ENCODE peak calls at places on chromosomes 12 and 14, in six cellular contexts. L, S, B, V, E and Q are unnamed samples.

GRCh38 chr14:61593330-61593729 is 102.0 kb upstream of the HIF1A start:
- DNase-seq in L (no peak), E (no peak), V (no peak), B (no peak), S (no peak), Q (no peak)

GRCh38 chr14:50714452-50715073 is 46.5 kb upstream of the SAV1 start:
- DNase-seq in E (no peak), B (no peak), L (peak), V (peak), S (peak), Q (no peak)

GRCh38 chr12:121202407-121203355 is 7.2 kb upstream of the P2RX4 start:
- DNase-seq in S (no peak), B (no peak), E (no peak), L (no peak), V (no peak), Q (no peak)

GRCh38 chr12:2795291-2796186 is 769 bp downstream of the FKBP4 start:
- DNase-seq in B (peak), V (peak), L (peak), S (peak), E (peak), Q (peak)

GRCh38 chr14:105168093-105168420 is 519 bp downstream of the JAG2 start:
- DNase-seq in V (no peak), B (no peak), S (no peak), E (no peak), L (peak), Q (no peak)

GRCh38 chr12:131129839-131130238 is 176.1 kb downstream of the ADGRD1 start:
- DNase-seq in E (no peak), B (peak), V (no peak), L (no peak), S (no peak), Q (no peak)

GRCh38 chr14:97848351-97848980 is 1051.3 kb downstream of the VRK1 start:
- DNase-seq in V (no peak), B (no peak), L (no peak), S (no peak), E (no peak), Q (no peak)

GRCh38 chr12:131390408-131391100 is 320.3 kb upstream of the SFSWAP start:
- DNase-seq in V (no peak), L (peak), E (no peak), B (no peak), S (no peak), Q (no peak)

GRCh38 chr14:34368115-34368970 is 93.7 kb downstream of the SPTSSA start:
- DNase-seq in B (no peak), L (no peak), S (no peak), E (no peak), V (peak), Q (no peak)

GRCh38 chr12:16019131-16019530 is 108.0 kb downstream of the DERA start:
- DNase-seq in V (peak), S (no peak), B (no peak), E (no peak), L (no peak), Q (no peak)

GRCh38 chr12:57127101-57127709 is 1.1 kb upstream of the LRP1 start:
- DNase-seq in V (no peak), S (peak), E (peak), L (peak), B (peak), Q (peak)

GRCh38 chr12:46377678-46378077 is 5.1 kb upstream of the SLC38A2 start:
- DNase-seq in S (no peak), L (no peak), V (peak), B (no peak), E (no peak), Q (no peak)

GRCh38 chr14:75941030-75941429 is 40.8 kb downstream of the TGFB3 start:
- DNase-seq in V (no peak), E (no peak), S (no peak), L (no peak), B (no peak), Q (no peak)

GRCh38 chr12:121519227-121519626 is 61.6 kb downstream of the KDM2B start:
- DNase-seq in V (no peak), S (no peak), L (no peak), E (no peak), B (no peak), Q (no peak)